ENCODE peak calls at places on chromosomes 13 and 19, in four cellular contexts. O is SK-N-SH, N is A549, U is K562. S is an unnamed sample.

GRCh38 chr13:21637296-21637695 is 33.3 kb upstream of the MICU2 start:
- DNase-seq in O (no peak), N (peak), U (peak), S (no peak)

GRCh38 chr19:45074744-45075143 is 1.5 kb downstream of the ZNF296 start:
- DNase-seq in O (no peak), N (no peak), U (no peak), S (no peak)

GRCh38 chr19:45440873-45441654 is 17.3 kb upstream of the ERCC1 start:
- DNase-seq in O (no peak), N (no peak), U (peak), S (no peak)

GRCh38 chr13:97329331-97329730 is 104.6 kb upstream of the RAP2A start:
- DNase-seq in O (no peak), N (no peak), U (no peak), S (no peak)

GRCh38 chr13:113258655-113259054 is 38.4 kb upstream of the LAMP1 start:
- DNase-seq in O (no peak), N (no peak), U (no peak), S (no peak)

GRCh38 chr19:34416021-34416545 is 11.9 kb downstream of the PDCD2L start:
- DNase-seq in O (no peak), N (no peak), U (no peak), S (no peak)

GRCh38 chr13:108272333-108272732 is 2.8 kb downstream of the TNFSF13B start:
- DNase-seq in O (no peak), N (no peak), U (no peak), S (no peak)

GRCh38 chr19:42468273-42468796 is 25.6 kb upstream of the CXCL17 start:
- DNase-seq in O (no peak), N (no peak), U (no peak), S (no peak)

GRCh38 chr19:40763963-40764362 is 11.4 kb upstream of the MIA start:
- DNase-seq in O (no peak), N (no peak), U (no peak), S (no peak)

GRCh38 chr19:13085673-13086072 is 17.0 kb downstream of the LYL1 start:
- DNase-seq in O (no peak), N (no peak), U (peak), S (no peak)

GRCh38 chr13:75633285-75633684 is 2.8 kb upstream of the LMO7 start:
- DNase-seq in O (no peak), N (no peak), U (no peak), S (no peak)

GRCh38 chr13:111482806-111483620 is 162.6 kb downstream of the TEX29 start:
- DNase-seq in O (no peak), N (no peak), U (no peak), S (no peak)
- TF ChIP-seq CHD2 in O (no peak), N (no peak), U (no peak), S (no peak)

GRCh38 chr19:4768934-4769777 is 22.4 kb upstream of the FEM1A start:
- DNase-seq in O (peak), N (peak), U (peak), S (no peak)
- TF ChIP-seq RCOR1 in O (peak), N (peak), U (peak), S (peak)

GRCh38 chr19:28985201-28985600 is 227.8 kb downstream of the UQCRFS1 start:
- DNase-seq in O (no peak), N (no peak), U (no peak), S (no peak)

GRCh38 chr19:28981994-28982393 is 231.0 kb downstream of the UQCRFS1 start:
- DNase-seq in O (no peak), N (no peak), U (no peak), S (no peak)

GRCh38 chr19:28984315-28984714 is 228.6 kb downstream of the UQCRFS1 start:
- DNase-seq in O (no peak), N (no peak), U (no peak), S (no peak)

GRCh38 chr19:28977826-28978225 is 235.1 kb downstream of the UQCRFS1 start:
- DNase-seq in O (no peak), N (no peak), U (no peak), S (no peak)

GRCh38 chr19:28980236-28980868 is 232.6 kb downstream of the UQCRFS1 start:
- DNase-seq in O (no peak), N (no peak), U (no peak), S (no peak)
- TF ChIP-seq CHD2 in O (no peak), N (no peak), U (no peak), S (no peak)

DNA sequence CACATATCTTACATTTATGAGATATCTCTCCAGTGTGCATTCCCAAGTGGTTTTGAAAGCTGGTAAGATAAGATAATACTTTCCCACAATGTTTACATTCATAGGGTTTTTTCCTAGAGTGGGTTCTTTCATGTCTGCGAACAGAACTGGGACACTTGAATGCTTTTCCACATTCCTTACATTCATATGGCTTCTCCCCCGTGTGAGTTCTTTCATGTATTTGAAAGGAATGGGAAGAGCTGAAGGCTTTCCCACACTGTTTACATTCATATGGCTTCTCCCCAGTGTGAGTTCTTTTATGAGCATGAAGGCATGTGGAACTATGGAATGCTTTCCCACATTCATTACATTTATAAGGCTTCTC is 19.7 kb downstream of the ZNF433 start:
- DNase-seq in O (no peak), N (no peak), U (no peak), S (no peak)
- TF ChIP-seq RCOR1 in O (no peak), N (no peak), U (no peak), S (no peak)

DNA sequence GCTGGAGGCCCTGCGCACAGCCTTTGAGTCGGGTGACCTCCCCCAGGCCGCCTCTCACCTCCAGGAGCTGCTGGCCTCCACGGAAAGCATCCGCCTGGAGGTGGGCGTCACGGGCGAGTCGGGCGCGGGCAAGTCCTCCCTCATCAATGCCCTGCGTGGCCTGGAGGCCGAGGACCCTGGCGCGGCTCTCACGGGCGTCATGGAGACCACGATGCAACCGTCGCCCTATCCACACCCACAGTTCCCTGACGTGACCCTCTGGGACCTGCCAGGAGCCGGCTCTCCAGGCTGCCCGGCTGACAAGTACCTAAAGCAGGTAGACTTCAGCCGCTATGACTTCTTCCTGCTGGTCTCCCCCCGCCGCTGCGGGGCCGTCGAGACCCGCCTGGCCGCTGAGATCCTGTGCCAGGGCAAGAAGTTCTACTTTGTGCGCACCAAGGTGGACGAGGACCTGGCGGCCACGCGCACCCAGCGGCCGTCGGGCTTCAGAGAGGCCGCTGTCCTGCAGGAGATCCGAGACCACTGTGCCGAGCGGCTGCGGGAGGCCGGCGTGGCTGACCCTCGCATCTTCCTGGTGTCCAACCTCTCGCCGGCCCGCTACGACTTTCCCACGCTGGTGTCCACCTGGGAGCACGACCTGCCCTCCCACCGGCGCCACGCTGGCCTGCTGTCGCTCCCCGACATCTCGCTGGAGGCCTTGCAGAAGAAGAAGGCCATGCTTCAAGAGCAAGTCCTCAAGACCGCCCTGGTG is 2.9 kb downstream of the IRGC start:
- DNase-seq in O (no peak), N (no peak), U (no peak), S (no peak)
- TF ChIP-seq CHD2 in O (no peak), N (no peak), U (no peak), S (no peak)

GRCh38 chr13:93547886-93548285 is 321.3 kb downstream of the GPC6 start:
- DNase-seq in O (no peak), N (no peak), U (no peak), S (no peak)
- TF ChIP-seq RCOR1 in O (no peak), N (no peak), U (no peak), S (no peak)

GRCh38 chr13:46754812-46755211 is 42.1 kb downstream of the ESD start:
- DNase-seq in O (no peak), N (no peak), U (no peak), S (no peak)

GRCh38 chr13:46753137-46753536 is 43.8 kb downstream of the ESD start:
- DNase-seq in O (no peak), N (no peak), U (no peak), S (no peak)

GRCh38 chr13:46753917-46754316 is 43.0 kb downstream of the ESD start:
- DNase-seq in O (no peak), N (no peak), U (no peak), S (no peak)

GRCh38 chr13:46749951-46750350 is 47.0 kb downstream of the ESD start:
- DNase-seq in O (no peak), N (no peak), U (no peak), S (no peak)

GRCh38 chr13:46751811-46752635 is 44.9 kb downstream of the ESD start:
- DNase-seq in O (no peak), N (no peak), U (no peak), S (peak)
- TF ChIP-seq CHD2 in O (no peak), N (no peak), U (no peak), S (no peak)